ENCODE peak calls at places on chromosomes 1 and 21, in four cellular contexts. One of them, this sample, is unnamed.

GRCh38 chr1:29576510-29576909 is 340.2 kb downstream of the PTPRU start:
- DNase-seq in A549: no peak
- DNase-seq in NB4: no peak
- DNase-seq in K562: no peak
- DNase-seq in this sample: no peak

GRCh38 chr1:172638885-172639831 is 19.7 kb upstream of the FASLG start:
- DNase-seq in NB4: no peak
- DNase-seq in K562: no peak
- DNase-seq in A549: peak; percentile 40
- DNase-seq in this sample: peak; percentile 26

GRCh38 chr1:33348676-33349080 is 27.8 kb upstream of the A3GALT2 start:
- DNase-seq in A549: no peak
- DNase-seq in NB4: no peak
- DNase-seq in K562: no peak
- DNase-seq in this sample: no peak

GRCh38 chr1:159964144-159964543 is 10.1 kb upstream of the SLAMF9 start:
- DNase-seq in NB4: no peak
- DNase-seq in K562: no peak
- DNase-seq in A549: no peak
- DNase-seq in this sample: no peak

GRCh38 chr1:93448292-93448982 is 519 bp downstream of the FNBP1L start:
- DNase-seq in K562: peak; percentile 61
- DNase-seq in NB4: peak; percentile 9
- DNase-seq in A549: peak; percentile 27
- DNase-seq in this sample: peak; percentile 36

GRCh38 chr1:117324357-117324756 is 42.9 kb upstream of the MAN1A2 start:
- DNase-seq in NB4: no peak
- DNase-seq in K562: no peak
- DNase-seq in A549: no peak
- DNase-seq in this sample: no peak

GRCh38 chr1:192539450-192540132 is 36.0 kb upstream of the RGS1 start:
- DNase-seq in NB4: no peak
- DNase-seq in K562: no peak
- DNase-seq in A549: peak; percentile 79
- DNase-seq in this sample: peak; percentile 24

GRCh38 chr1:84574936-84575335 is 696 bp upstream of the CTBS start:
- DNase-seq in NB4: no peak
- DNase-seq in A549: no peak
- DNase-seq in K562: no peak
- DNase-seq in this sample: no peak

GRCh38 chr1:225700164-225700740 is 47.3 kb upstream of the ENAH start:
- DNase-seq in NB4: no peak
- DNase-seq in A549: peak; percentile 97
- DNase-seq in K562: no peak
- DNase-seq in this sample: peak; percentile 47

GRCh38 chr1:204670152-204670927 is 15.2 kb downstream of the LRRN2 start:
- DNase-seq in NB4: no peak
- DNase-seq in K562: peak; percentile 61
- DNase-seq in A549: no peak
- DNase-seq in this sample: peak; percentile 30

GRCh38 chr1:64038965-64039926 is 164.2 kb upstream of the UBE2U start:
- DNase-seq in A549: peak; percentile 67
- DNase-seq in NB4: no peak
- DNase-seq in K562: no peak
- DNase-seq in this sample: peak; percentile 40

GRCh38 chr1:93483200-93483599 is 35.3 kb downstream of the FNBP1L start:
- DNase-seq in A549: no peak
- DNase-seq in NB4: no peak
- DNase-seq in K562: no peak
- DNase-seq in this sample: no peak

GRCh38 chr1:234565132-234565531 is 44.8 kb downstream of the IRF2BP2 start:
- DNase-seq in NB4: no peak
- DNase-seq in K562: no peak
- DNase-seq in A549: no peak
- DNase-seq in this sample: no peak

GRCh38 chr1:3904006-3904842 is 4.2 kb upstream of the C1orf174 start:
- DNase-seq in A549: no peak
- DNase-seq in NB4: no peak
- DNase-seq in K562: no peak
- DNase-seq in this sample: no peak

GRCh38 chr1:2322065-2322571 is 69.2 kb downstream of the MORN1 start:
- DNase-seq in NB4: no peak
- DNase-seq in A549: no peak
- DNase-seq in K562: no peak
- DNase-seq in this sample: no peak

GRCh38 chr21:34126269-34126668 is 52.9 kb downstream of the MRPS6 start:
- DNase-seq in NB4: no peak
- DNase-seq in A549: no peak
- DNase-seq in K562: no peak
- DNase-seq in this sample: no peak

GRCh38 chr1:14590781-14591180 is 7.7 kb upstream of the KAZN start:
- DNase-seq in NB4: no peak
- DNase-seq in K562: peak; percentile 40
- DNase-seq in A549: no peak
- DNase-seq in this sample: no peak

GRCh38 chr1:6600410-6601048 is 2.1 kb downstream of the KLHL21 start:
- DNase-seq in K562: no peak
- DNase-seq in NB4: peak; percentile 49
- DNase-seq in A549: no peak
- DNase-seq in this sample: no peak

GRCh38 chr21:45408271-45408791 is 3.4 kb downstream of the COL18A1 start:
- DNase-seq in NB4: no peak
- DNase-seq in A549: no peak
- DNase-seq in K562: no peak
- DNase-seq in this sample: no peak

GRCh38 chr1:218207194-218207593 is 77.9 kb upstream of the RRP15 start:
- DNase-seq in A549: no peak
- DNase-seq in K562: no peak
- DNase-seq in NB4: no peak
- DNase-seq in this sample: no peak

GRCh38 chr1:50424045-50424939 is 1.0 kb upstream of the DMRTA2 start:
- DNase-seq in A549: no peak
- DNase-seq in K562: no peak
- DNase-seq in NB4: peak; percentile 38
- DNase-seq in this sample: peak; percentile 66

GRCh38 chr1:113388017-113388620 is 2.2 kb upstream of the MAGI3 start:
- DNase-seq in NB4: no peak
- DNase-seq in A549: no peak
- DNase-seq in K562: no peak
- DNase-seq in this sample: no peak

DNA sequence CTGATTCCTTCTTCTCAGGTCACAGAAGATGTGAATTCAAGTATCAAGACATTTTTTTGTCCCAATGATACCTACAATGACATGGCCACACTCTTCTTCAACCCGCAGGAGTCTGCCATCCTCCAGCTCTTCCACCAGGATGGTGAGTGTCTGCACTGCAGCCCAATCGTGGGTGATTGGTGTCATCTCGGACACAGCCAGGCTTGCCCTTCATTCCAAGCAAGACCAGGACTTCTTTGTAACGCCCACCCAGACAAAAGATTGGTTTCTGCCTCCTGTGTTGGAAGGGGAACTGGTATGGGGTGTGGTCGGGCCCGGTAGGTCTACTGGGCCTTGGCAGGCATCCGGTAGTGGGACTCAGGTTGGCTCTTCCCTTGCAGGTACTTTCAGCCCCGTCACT is 14.1 kb downstream of the NPPA start:
- DNase-seq in NB4: no peak
- DNase-seq in A549: no peak
- DNase-seq in K562: no peak
- DNase-seq in this sample: no peak
- TF ChIP-seq POLR2A in NB4: no peak
- TF ChIP-seq POLR2A in A549: no peak
- TF ChIP-seq POLR2A in K562: no peak
- TF ChIP-seq POLR2A in this sample: no peak

GRCh38 chr1:44803062-44803311 is 2.8 kb downstream of the PLK3 start:
- DNase-seq in NB4: no peak
- DNase-seq in A549: no peak
- DNase-seq in K562: no peak
- DNase-seq in this sample: no peak

GRCh38 chr1:44799770-44800584 is at the start of gene PLK3:
- DNase-seq in NB4: peak; percentile 97
- DNase-seq in K562: peak; percentile 99
- DNase-seq in A549: peak; percentile 96
- DNase-seq in this sample: peak; percentile 87

GRCh38 chr1:44802306-44803061 is 2.3 kb downstream of the PLK3 start:
- DNase-seq in K562: no peak
- DNase-seq in NB4: no peak
- DNase-seq in A549: no peak
- DNase-seq in this sample: no peak

GRCh38 chr1:44803312-44804095 is 3.3 kb downstream of the PLK3 start:
- DNase-seq in A549: no peak
- DNase-seq in K562: no peak
- DNase-seq in NB4: no peak
- DNase-seq in this sample: no peak

DNA sequence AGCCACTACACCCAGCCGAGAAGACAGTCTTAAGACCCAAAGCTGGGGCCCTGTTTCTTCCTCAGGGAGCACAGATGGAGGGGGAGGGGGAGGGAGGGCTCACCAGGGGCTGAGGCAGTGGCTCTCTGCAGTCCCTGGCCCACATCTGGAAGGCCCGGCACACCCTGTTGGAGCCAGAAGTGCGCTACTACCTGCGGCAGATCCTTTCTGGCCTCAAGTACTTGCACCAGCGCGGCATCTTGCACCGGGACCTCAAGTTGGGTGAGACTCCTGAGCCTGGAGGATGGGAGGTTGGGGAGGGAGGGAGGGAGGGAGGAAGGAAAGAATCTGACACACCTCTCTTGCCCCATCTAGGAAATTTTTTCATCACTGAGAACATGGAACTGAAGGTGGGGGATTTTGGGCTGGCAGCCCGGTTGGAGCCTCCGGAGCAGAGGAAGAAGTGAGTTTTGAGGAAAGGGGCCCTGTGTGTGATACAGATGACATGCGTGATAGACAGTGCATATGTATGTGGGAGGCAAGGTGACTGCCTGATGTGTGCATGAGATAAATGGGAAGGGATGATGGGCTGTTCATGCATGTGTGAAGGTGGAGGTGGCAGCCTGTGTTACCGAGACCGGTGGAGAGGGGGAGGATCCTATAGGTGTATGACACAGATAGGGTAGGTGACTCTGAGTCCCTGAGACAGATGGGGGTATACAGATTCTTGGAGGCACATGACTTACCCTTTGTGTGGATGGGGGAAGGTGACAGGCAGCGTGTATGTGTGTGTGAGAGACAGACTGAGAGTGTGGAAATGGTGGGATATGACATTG is 1.5 kb downstream of the PLK3 start:
- DNase-seq in A549: no peak
- DNase-seq in K562: no peak
- DNase-seq in NB4: no peak
- DNase-seq in this sample: no peak
- TF ChIP-seq POLR2A in A549: no peak
- TF ChIP-seq POLR2A in K562: peak; percentile 48
- TF ChIP-seq POLR2A in NB4: no peak
- TF ChIP-seq POLR2A in this sample: no peak

GRCh38 chr21:32276671-32277070 is 2.2 kb downstream of the MIS18A start:
- DNase-seq in NB4: no peak
- DNase-seq in K562: no peak
- DNase-seq in A549: no peak
- DNase-seq in this sample: no peak

GRCh38 chr21:32279377-32279680 is 480 bp upstream of the MIS18A start:
- DNase-seq in K562: no peak
- DNase-seq in A549: no peak
- DNase-seq in NB4: no peak
- DNase-seq in this sample: no peak

GRCh38 chr21:32281531-32281930 is 2.7 kb upstream of the MIS18A start:
- DNase-seq in K562: no peak
- DNase-seq in NB4: no peak
- DNase-seq in A549: no peak
- DNase-seq in this sample: no peak

GRCh38 chr21:32278068-32278467 is 781 bp downstream of the MIS18A start:
- DNase-seq in K562: no peak
- DNase-seq in NB4: peak; percentile 62
- DNase-seq in A549: no peak
- DNase-seq in this sample: no peak

DNA sequence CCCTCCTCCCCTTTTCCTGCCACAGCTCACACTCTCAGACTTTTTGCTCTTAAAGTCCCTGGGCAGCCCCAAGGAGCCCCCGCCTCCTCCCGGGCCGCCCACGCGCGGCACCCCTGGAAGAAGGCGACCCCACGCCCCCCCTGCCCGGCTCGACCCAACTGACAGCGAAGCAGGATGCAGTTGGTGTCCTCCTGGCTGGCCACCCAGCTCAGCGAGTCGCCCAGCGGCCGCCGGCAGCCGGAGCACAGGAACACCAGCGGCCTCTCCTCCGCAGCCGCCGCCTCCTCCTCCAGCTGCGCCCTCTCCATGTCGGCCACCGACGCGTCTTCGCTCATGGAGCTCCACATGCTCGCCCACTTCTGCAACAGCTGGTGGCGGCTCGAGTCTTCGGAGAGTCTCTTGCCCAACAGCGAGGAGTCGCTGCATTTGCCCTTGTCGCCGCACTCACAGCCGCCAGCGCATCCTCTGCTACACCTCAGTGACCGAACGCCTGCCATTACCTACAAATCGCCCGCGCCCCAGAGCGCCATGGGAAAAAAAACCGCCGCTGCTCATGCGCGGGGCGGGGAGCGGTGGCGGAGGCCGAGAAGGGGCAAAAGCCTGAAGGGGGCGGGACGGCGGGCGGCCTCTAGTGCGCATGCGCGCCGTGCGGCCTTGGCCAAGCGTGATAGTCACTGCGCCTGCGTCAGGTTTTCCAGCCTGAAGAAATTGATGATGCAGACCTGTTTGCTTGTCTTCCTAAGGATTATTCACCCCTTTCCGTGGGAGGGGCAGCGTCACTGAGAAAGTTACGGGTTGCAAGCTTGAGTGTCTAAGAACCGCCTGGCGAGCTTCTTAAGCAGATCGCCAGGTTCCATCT is at the start of gene MIS18A:
- DNase-seq in K562: peak; percentile 98
- DNase-seq in A549: peak; percentile 90
- DNase-seq in NB4: peak; percentile 92
- DNase-seq in this sample: peak; percentile 96
- TF ChIP-seq POLR2A in K562: peak; percentile 96
- TF ChIP-seq POLR2A in A549: peak; percentile 53
- TF ChIP-seq POLR2A in NB4: peak; percentile 64
- TF ChIP-seq POLR2A in this sample: peak; percentile 85

DNA sequence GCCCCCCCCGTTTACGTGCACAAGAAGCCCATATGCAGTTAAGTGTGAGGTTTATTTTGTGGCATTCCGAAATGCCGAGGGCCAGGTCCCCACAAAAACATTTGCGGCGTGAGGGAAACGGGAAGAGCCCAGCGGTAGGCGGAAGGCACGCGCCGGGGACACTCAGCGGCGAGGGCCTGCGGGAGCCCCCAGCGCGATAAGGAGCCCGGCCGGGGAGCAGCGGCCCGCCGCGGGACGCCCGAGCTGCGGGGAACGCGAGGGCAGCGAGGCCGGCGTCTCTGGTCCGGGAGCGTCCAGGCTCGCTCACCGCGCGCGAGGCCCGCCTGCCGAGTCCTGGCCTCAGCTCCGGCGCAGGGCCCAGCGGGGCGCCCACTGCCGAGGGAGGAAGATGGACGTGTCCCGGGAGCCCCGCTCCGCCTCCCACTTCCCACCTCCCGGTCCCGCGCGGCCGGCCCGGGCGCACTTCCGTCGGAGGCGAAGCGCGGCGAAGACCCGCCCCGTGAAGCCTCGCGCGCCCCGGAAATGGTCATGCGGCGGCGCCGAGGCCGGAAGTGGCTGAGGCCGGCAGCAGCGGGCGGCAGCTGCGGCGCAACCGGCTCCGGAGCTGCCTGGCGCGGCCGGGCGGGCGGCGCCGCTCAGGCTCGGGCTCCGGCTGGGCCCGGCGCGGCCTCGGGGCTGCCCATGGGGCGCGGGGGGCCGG is at the start of gene TRAPPC10:
- DNase-seq in K562: peak; percentile 92
- DNase-seq in NB4: peak; percentile 90
- DNase-seq in A549: peak; percentile 80
- DNase-seq in this sample: peak; percentile 94
- TF ChIP-seq POLR2A in K562: peak; percentile 90
- TF ChIP-seq POLR2A in NB4: peak; percentile 74
- TF ChIP-seq POLR2A in A549: peak; percentile 54
- TF ChIP-seq POLR2A in this sample: peak; percentile 92